ENCODE peak calls at places on chromosomes 2 and 18, in ten cellular contexts. J is neural crest cell, W is Calu3, P is astrocyte of the spinal cord, C is uterus, H is AG09309, A is fibroblast of mammary gland, I is brain microvascular endothelial cell, O is endothelial cell, T is foreskin fibroblast. L is an unnamed sample.

GRCh38 chr18:58578321-58578720 is 50.6 kb downstream of the ALPK2 start:
- DNase-seq in O (no peak), C (no peak), A (peak), H (no peak), P (peak), I (peak), W (no peak), J (no peak), T (peak), L (no peak)

GRCh38 chr2:20423847-20424246 is 23.0 kb upstream of the RHOB start:
- DNase-seq in J (no peak), A (no peak), C (peak), T (no peak), I (no peak), P (no peak), H (no peak), W (no peak), O (no peak), L (no peak)

GRCh38 chr2:9708683-9709538 is 78.1 kb upstream of the YWHAQ start:
- DNase-seq in H (no peak), C (no peak), O (no peak), I (no peak), A (peak), P (no peak), W (no peak), J (no peak), T (no peak), L (no peak)

GRCh38 chr2:23636412-23636811 is 251.4 kb downstream of the KLHL29 start:
- DNase-seq in J (no peak), H (no peak), A (peak), O (peak), P (no peak), W (no peak), C (no peak), T (peak), I (no peak), L (no peak)

GRCh38 chr2:81234711-81235110 is 930.2 kb upstream of the LRRTM1 start:
- DNase-seq in P (no peak), T (no peak), H (no peak), W (no peak), A (no peak), J (no peak), C (no peak), I (no peak), O (no peak), L (no peak)

GRCh38 chr2:96116424-96116878 is at the start of gene ADRA2B:
- DNase-seq in J (no peak), W (peak), P (peak), I (no peak), O (peak), C (no peak), H (no peak), A (no peak), T (peak), L (no peak)

GRCh38 chr2:236782938-236783337 is 213.3 kb downstream of the ACKR3 start:
- DNase-seq in T (no peak), O (no peak), I (no peak), C (no peak), A (peak), P (peak), J (no peak), W (peak), H (no peak), L (no peak)

GRCh38 chr2:188808921-188809320 is 165.3 kb upstream of the COL3A1 start:
- DNase-seq in W (no peak), C (no peak), P (peak), O (no peak), T (peak), I (peak), A (peak), H (no peak), J (no peak), L (no peak)

GRCh38 chr2:11657646-11658045 is 12.3 kb downstream of the NTSR2 start:
- DNase-seq in P (no peak), J (no peak), T (no peak), H (no peak), C (no peak), I (no peak), O (no peak), A (no peak), W (no peak), L (no peak)

GRCh38 chr2:223582001-223582400 is 20.2 kb downstream of the SCG2 start:
- DNase-seq in I (no peak), W (no peak), O (no peak), T (no peak), C (no peak), P (no peak), A (no peak), J (no peak), H (no peak), L (no peak)

GRCh38 chr2:35428548-35428947 is 927.0 kb upstream of the CRIM1 start:
- DNase-seq in P (peak), H (no peak), C (no peak), A (peak), W (peak), O (peak), J (peak), T (no peak), I (peak), L (no peak)
- TF ChIP-seq CTCF in P (peak), H (peak), C (no peak), A (peak), W (peak), O (peak), J (peak), T (peak), I (peak), L (no peak)

GRCh38 chr18:77066689-77067088 is 65.9 kb downstream of the MBP start:
- DNase-seq in C (no peak), P (no peak), I (no peak), O (no peak), T (no peak), A (no peak), J (no peak), H (no peak), W (no peak), L (no peak)
- TF ChIP-seq CTCF in C (no peak), P (no peak), I (no peak), O (no peak), T (no peak), A (no peak), J (no peak), H (no peak), W (no peak), L (no peak)

DNA sequence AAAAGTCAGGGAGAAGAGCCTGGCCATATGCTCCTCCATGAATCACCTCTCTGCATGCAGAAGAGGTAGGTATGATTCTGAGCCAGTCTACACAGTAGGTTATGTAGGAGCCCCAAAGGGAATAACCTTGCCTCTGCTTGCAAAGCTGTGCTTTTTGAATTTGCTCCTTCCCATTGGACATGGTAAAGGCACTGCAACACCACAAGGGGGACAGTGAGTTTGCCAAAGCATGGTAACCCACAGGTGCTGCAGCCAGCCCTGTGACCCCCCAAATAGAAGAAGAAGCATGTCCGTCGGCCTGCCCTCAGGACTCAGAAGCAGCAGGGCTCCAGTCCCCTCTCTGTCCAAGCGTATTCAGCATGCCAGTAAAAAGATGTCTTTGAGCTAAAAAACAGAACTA is 51.0 kb upstream of the BCL2L11 start:
- DNase-seq in P (no peak), H (no peak), A (no peak), O (no peak), W (no peak), T (no peak), C (no peak), I (no peak), J (no peak), L (no peak)
- TF ChIP-seq CTCF in P (no peak), H (no peak), A (peak), O (peak), W (no peak), T (no peak), C (no peak), I (peak), J (peak), L (no peak)

GRCh38 chr2:69157441-69157840 is 144.5 kb downstream of the ANTXR1 start:
- DNase-seq in H (no peak), T (no peak), O (no peak), P (no peak), A (no peak), J (no peak), W (no peak), I (no peak), C (no peak), L (no peak)

GRCh38 chr2:69163109-69163508 is 150.1 kb downstream of the ANTXR1 start:
- DNase-seq in O (no peak), C (no peak), P (peak), W (peak), T (peak), A (peak), I (peak), H (peak), J (no peak), L (no peak)

GRCh38 chr2:69162121-69162520 is 149.1 kb downstream of the ANTXR1 start:
- DNase-seq in O (no peak), W (no peak), C (no peak), P (no peak), T (no peak), I (no peak), H (no peak), J (no peak), A (no peak), L (no peak)

GRCh38 chr2:69156624-69157023 is 143.6 kb downstream of the ANTXR1 start:
- DNase-seq in I (no peak), C (no peak), T (no peak), P (no peak), H (no peak), J (no peak), W (no peak), A (no peak), O (no peak), L (no peak)

DNA sequence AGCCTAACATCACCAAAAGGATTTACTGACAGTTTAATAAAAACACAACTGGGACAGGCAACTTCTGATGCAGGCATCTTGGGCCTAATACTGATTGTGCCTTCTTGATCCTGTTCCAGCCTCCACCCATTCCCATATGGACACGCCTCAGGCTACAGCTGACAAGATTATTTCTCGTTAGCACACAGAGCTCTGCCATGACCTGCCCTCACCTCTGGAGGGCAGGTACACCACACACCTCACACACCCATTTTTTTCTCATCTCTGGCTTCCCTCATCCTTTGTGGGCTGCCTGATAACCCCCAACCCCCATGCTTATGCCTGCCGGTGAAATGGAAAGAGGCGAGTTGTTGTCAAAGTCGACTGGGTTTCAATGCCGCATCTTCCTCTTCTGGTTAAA is 147.0 kb downstream of the ANTXR1 start:
- DNase-seq in H (no peak), J (no peak), W (no peak), I (no peak), O (no peak), C (no peak), A (peak), T (no peak), P (no peak), L (no peak)
- TF ChIP-seq CTCF in H (no peak), J (no peak), W (no peak), I (no peak), O (no peak), C (no peak), A (no peak), T (no peak), P (no peak), L (no peak)

GRCh38 chr18:38539373-38539772 is 973.8 kb upstream of the CELF4 start:
- DNase-seq in H (no peak), W (no peak), I (no peak), C (no peak), J (no peak), A (no peak), P (no peak), T (no peak), O (no peak), L (no peak)

GRCh38 chr18:38539871-38540270 is 974.3 kb upstream of the CELF4 start:
- DNase-seq in P (no peak), O (no peak), H (no peak), A (no peak), J (no peak), I (no peak), W (no peak), C (no peak), T (no peak), L (no peak)

DNA sequence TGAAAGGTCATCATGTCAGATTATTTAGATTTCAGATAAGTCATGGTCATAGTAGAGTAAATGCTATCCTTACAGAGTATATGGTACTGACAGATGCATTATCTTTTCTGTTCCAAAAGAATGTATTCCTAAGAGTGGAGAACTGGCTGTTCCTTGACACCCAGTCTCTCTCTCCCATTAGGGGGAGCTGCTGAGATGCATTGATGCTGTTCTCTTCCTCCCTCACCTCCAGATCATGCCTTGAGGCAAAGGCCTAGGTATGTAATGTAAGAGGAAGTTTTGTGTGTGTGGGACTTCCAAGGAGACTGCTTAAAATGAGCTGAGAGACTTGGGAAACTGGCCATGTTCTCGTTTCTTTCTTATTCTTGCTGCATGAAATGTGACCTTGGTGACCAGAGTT is 979.5 kb upstream of the CELF4 start:
- DNase-seq in T (no peak), H (no peak), P (no peak), C (no peak), O (peak), I (no peak), A (no peak), W (peak), J (no peak), L (no peak)
- TF ChIP-seq CTCF in T (no peak), H (no peak), P (no peak), C (no peak), O (no peak), I (no peak), A (no peak), W (no peak), J (peak), L (no peak)

GRCh38 chr2:86224645-86225355 is 25.5 kb downstream of the MRPL35 start:
- DNase-seq in P (no peak), T (peak), O (no peak), C (no peak), H (no peak), I (no peak), A (no peak), J (no peak), W (no peak), L (no peak)
- TF ChIP-seq CTCF in P (no peak), T (no peak), O (no peak), C (no peak), H (no peak), I (no peak), A (no peak), J (no peak), W (no peak), L (no peak)

DNA sequence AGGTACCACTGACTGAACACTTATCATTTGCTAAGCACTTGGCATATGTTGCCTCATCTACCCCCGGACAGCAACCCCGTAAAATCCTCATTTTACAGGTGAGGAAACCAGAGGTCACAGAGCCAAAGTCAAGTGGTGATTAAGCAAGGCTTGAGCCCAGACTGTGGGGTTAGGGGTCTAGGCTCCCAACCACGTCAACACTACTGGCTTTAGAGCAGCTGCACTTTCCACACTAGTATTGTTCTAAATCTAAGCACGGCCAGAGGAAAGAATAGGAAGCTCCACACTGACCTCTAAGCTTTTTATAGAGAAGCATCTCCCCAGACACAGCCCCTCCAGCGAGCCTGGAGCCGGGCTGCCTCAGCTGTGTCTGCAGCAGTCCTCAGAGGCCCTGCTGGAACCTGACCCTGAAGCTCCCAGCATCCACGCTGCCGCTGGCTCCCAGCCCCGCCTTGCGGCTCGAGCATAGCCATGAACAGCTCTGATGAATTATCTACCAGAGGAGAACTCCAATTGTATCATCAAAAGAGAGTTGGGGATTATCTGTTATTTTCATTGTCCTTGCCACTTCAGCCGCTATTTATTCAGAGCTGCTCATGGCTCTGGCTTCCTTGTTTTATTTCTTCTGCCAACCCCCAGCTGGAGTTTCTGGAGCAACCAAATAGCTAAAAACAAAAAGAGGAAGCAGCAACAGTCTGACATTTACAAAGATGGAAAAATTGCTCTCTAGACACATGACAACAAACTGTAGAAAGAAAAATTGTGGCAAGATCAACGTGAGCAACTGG is 62.2 kb upstream of the RTN4 start:
- DNase-seq in J (no peak), I (peak), T (peak), H (no peak), O (no peak), A (peak), C (peak), W (no peak), P (peak), L (no peak)
- TF ChIP-seq CTCF in J (no peak), I (peak), T (no peak), H (peak), O (no peak), A (peak), C (no peak), W (no peak), P (peak), L (no peak)

L was measured in natural killer cell.